ENCODE peak calls at places on chromosomes 16 and 17, in ten cellular contexts. I, L, M, E, D, O, B, N, G and J are unnamed samples.
A peak's percentile ranks its signal among the peaks of the same experiment; 100 is the strongest.

GRCh38 chr17:75348386-75349012 is 57.0 kb downstream of the GRB2 start:
- DNase-seq in M (no peak), N (no peak), E (no peak), L (no peak), O (no peak), I (no peak), D (no peak), B (no peak), G (no peak), J (no peak)

GRCh38 chr17:1720856-1721386 is 3.6 kb upstream of the WDR81 start:
- DNase-seq in M (no peak), N (peak; percentile 52), O (peak; percentile 56), L (peak; percentile 69), E (peak; percentile 47), I (peak; percentile 61), G (peak; percentile 52), B (peak; percentile 44), D (peak; percentile 47), J (no peak)

GRCh38 chr17:29663155-29663554 is 40.4 kb upstream of the CORO6 start:
- DNase-seq in G (no peak), I (no peak), B (peak; percentile 7), D (no peak), M (no peak), L (no peak), O (peak; percentile 55), N (no peak), E (no peak), J (peak; percentile 43)

GRCh38 chr16:66004706-66005105 is 361.8 kb upstream of the CDH5 start:
- DNase-seq in M (no peak), N (no peak), B (no peak), G (no peak), L (no peak), I (no peak), O (peak; percentile 27), E (no peak), D (no peak), J (no peak)

GRCh38 chr17:78645421-78646295 is 68.5 kb upstream of the DNAH17 start:
- DNase-seq in N (peak; percentile 25), O (peak; percentile 34), D (no peak), I (peak; percentile 43), E (peak; percentile 60), M (no peak), L (peak; percentile 61), B (no peak), G (no peak), J (no peak)

GRCh38 chr16:81641403-81642106 is 137.5 kb upstream of the PLCG2 start:
- DNase-seq in M (peak; percentile 92), B (no peak), E (no peak), O (no peak), N (no peak), L (no peak), G (no peak), D (no peak), I (no peak), J (no peak)

GRCh38 chr17:1107777-1108559 is 71.8 kb downstream of the ABR start:
- DNase-seq in N (no peak), M (no peak), B (no peak), G (no peak), O (no peak), L (no peak), D (no peak), E (peak; percentile 53), I (no peak), J (no peak)

GRCh38 chr16:51408357-51408756 is 257.3 kb upstream of the SALL1 start:
- DNase-seq in I (no peak), O (peak; percentile 61), N (no peak), D (no peak), G (no peak), B (peak; percentile 94), M (no peak), L (no peak), E (peak; percentile 7), J (no peak)

GRCh38 chr16:14303654-14304394 is 232.7 kb downstream of the MRTFB start:
- DNase-seq in D (no peak), O (no peak), E (peak; percentile 18), M (no peak), N (no peak), I (no peak), G (no peak), B (no peak), L (no peak), J (no peak)

GRCh38 chr17:39648876-39649430 is 12.0 kb downstream of the STARD3 start:
- DNase-seq in L (no peak), O (peak; percentile 76), D (no peak), M (no peak), N (no peak), I (no peak), G (no peak), B (no peak), E (no peak), J (no peak)

GRCh38 chr17:17605083-17605746 is 13.7 kb upstream of the PEMT start:
- DNase-seq in B (no peak), E (no peak), M (no peak), O (no peak), L (no peak), D (no peak), I (no peak), N (no peak), G (no peak), J (no peak)